ENCODE peak calls at places on chromosomes 2 and 18, in ten cellular contexts. N is hepatocyte, O is coronary artery, K is retinal pigment epithelial cell, Q is NB4, H is HL-60, T is GM23338, R is fibroblast of villous mesenchyme, E is breast epithelium, C is dorsolateral prefrontal cortex. Z is an unnamed sample.

GRCh38 chr18:36158261-36158867 is 28.7 kb downstream of the ELP2 start:
- DNase-seq in N (no peak), O (no peak), K (no peak), Q (no peak), H (no peak), T (no peak), R (peak), E (no peak), C (no peak), Z (no peak)

GRCh38 chr2:101349893-101350662 is 37.2 kb downstream of the CREG2 start:
- DNase-seq in N (peak), O (no peak), K (no peak), Q (peak), H (no peak), T (no peak), R (peak), E (no peak), C (peak), Z (no peak)

GRCh38 chr2:236941106-236941505 is 144.6 kb upstream of the COPS8 start:
- DNase-seq in N (no peak), O (no peak), K (no peak), Q (no peak), H (no peak), T (no peak), R (no peak), E (no peak), C (no peak), Z (no peak)

GRCh38 chr18:22346342-22346967 is 71.3 kb downstream of the CTAGE1 start:
- DNase-seq in N (peak), O (no peak), K (no peak), Q (no peak), H (no peak), T (no peak), R (peak), E (no peak), C (no peak), Z (no peak)

GRCh38 chr18:68509902-68510301 is 205.0 kb downstream of the TMX3 start:
- DNase-seq in N (no peak), O (no peak), K (no peak), Q (no peak), H (no peak), T (no peak), R (no peak), E (no peak), C (no peak), Z (no peak)

GRCh38 chr2:118971245-118972122 is 29.5 kb downstream of the MARCO start:
- DNase-seq in N (no peak), O (no peak), K (no peak), Q (no peak), H (no peak), T (no peak), R (no peak), E (no peak), C (no peak), Z (no peak)

GRCh38 chr2:202018950-202019349 is 14.7 kb upstream of the FZD7 start:
- DNase-seq in N (no peak), O (no peak), K (no peak), Q (no peak), H (no peak), T (no peak), R (no peak), E (no peak), C (no peak), Z (no peak)

GRCh38 chr2:117523267-117523666 is 291.2 kb upstream of the DDX18 start:
- DNase-seq in N (peak), O (no peak), K (peak), Q (no peak), H (no peak), T (no peak), R (no peak), E (peak), C (no peak), Z (no peak)

GRCh38 chr2:187532333-187533120 is 21.7 kb downstream of the TFPI start:
- DNase-seq in N (no peak), O (no peak), K (no peak), Q (no peak), H (no peak), T (no peak), R (no peak), E (no peak), C (no peak), Z (peak)

GRCh38 chr2:60450488-60450887 is 103.0 kb downstream of the BCL11A start:
- DNase-seq in N (no peak), O (no peak), K (no peak), Q (no peak), H (no peak), T (no peak), R (no peak), E (no peak), C (no peak), Z (peak)

GRCh38 chr2:215540646-215541045 is 104.8 kb upstream of the FN1 start:
- DNase-seq in N (no peak), O (no peak), K (peak), Q (no peak), H (no peak), T (no peak), R (no peak), E (no peak), C (no peak), Z (no peak)

GRCh38 chr2:43073373-43073772 is 153.0 kb downstream of the ZFP36L2 start:
- DNase-seq in N (peak), O (no peak), K (no peak), Q (peak), H (peak), T (no peak), R (peak), E (no peak), C (no peak), Z (no peak)

GRCh38 chr2:12176621-12177020 is 430.2 kb downstream of the LPIN1 start:
- DNase-seq in N (no peak), O (no peak), K (no peak), Q (no peak), H (no peak), T (no peak), R (no peak), E (no peak), C (no peak), Z (no peak)

GRCh38 chr2:11827547-11827946 is 81.1 kb downstream of the LPIN1 start:
- DNase-seq in N (no peak), O (no peak), K (no peak), Q (no peak), H (no peak), T (no peak), R (no peak), E (no peak), C (no peak), Z (peak)

GRCh38 chr2:158392683-158393082 is 63.9 kb downstream of the CCDC148 start:
- DNase-seq in N (no peak), O (no peak), K (no peak), Q (no peak), H (no peak), T (no peak), R (no peak), E (no peak), C (no peak), Z (no peak)

GRCh38 chr18:48913201-48913600 is 37.6 kb downstream of the SMAD7 start:
- DNase-seq in N (no peak), O (peak), K (no peak), Q (no peak), H (no peak), T (no peak), R (no peak), E (no peak), C (no peak), Z (peak)
- TF ChIP-seq CTCF in N (no peak), O (no peak), K (peak), Q (no peak), H (no peak), T (no peak), R (no peak), E (no peak), C (no peak), Z (peak)

DNA sequence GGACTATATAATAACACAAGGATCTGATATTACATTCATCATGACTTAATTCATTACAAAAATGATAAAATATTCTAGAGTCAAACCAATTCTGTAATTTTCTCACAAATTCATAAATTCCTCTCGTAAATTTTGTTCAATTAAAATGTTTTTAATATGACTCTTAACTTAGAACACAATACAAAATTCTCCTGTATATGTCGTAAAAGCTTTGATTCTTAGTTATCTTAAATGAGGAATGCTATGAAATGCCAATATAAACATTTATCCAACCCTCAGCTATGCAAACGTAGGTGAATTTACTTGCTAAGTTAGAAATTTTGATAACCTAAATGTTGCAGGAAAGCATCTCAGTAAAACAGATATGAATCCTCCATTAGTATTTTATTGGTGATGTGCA is 28.9 kb downstream of the ARHGAP15 start:
- DNase-seq in N (no peak), O (no peak), K (no peak), Q (no peak), H (no peak), T (no peak), R (no peak), E (no peak), C (no peak), Z (no peak)
- H3K4me3 ChIP-seq in N (no peak), O (no peak), K (no peak), Q (no peak), H (no peak), T (no peak), R (no peak), E (no peak), C (no peak), Z (no peak)

GRCh38 chr18:37286801-37287200 is 278.8 kb downstream of the CELF4 start:
- DNase-seq in N (no peak), O (no peak), K (no peak), Q (no peak), H (no peak), T (no peak), R (no peak), E (no peak), C (no peak), Z (no peak)

GRCh38 chr18:37284260-37284659 is 281.3 kb downstream of the CELF4 start:
- DNase-seq in N (no peak), O (no peak), K (no peak), Q (no peak), H (no peak), T (no peak), R (no peak), E (no peak), C (no peak), Z (no peak)

GRCh38 chr18:37277753-37278152 is 287.8 kb downstream of the CELF4 start:
- DNase-seq in N (no peak), O (no peak), K (no peak), Q (no peak), H (no peak), T (no peak), R (no peak), E (no peak), C (no peak), Z (no peak)

GRCh38 chr18:37280701-37281100 is 284.9 kb downstream of the CELF4 start:
- DNase-seq in N (no peak), O (no peak), K (no peak), Q (no peak), H (no peak), T (no peak), R (no peak), E (no peak), C (no peak), Z (no peak)

GRCh38 chr18:37282386-37283037 is 283.1 kb downstream of the CELF4 start:
- DNase-seq in N (no peak), O (no peak), K (no peak), Q (peak), H (no peak), T (peak), R (no peak), E (no peak), C (no peak), Z (peak)
- TF ChIP-seq CTCF in N (peak), O (no peak), K (peak), Q (peak), H (peak), T (peak), R (peak), E (no peak), C (peak), Z (peak)

GRCh38 chr2:205925373-205926337 is 160.3 kb downstream of the INO80D start:
- DNase-seq in N (peak), O (peak), K (no peak), Q (peak), H (peak), T (peak), R (peak), E (peak), C (peak), Z (peak)
- H3K4me3 ChIP-seq in N (peak), O (peak), K (peak), Q (no peak), H (peak), T (peak), R (peak), E (no peak), C (peak), Z (no peak)

GRCh38 chr18:11512096-11513030 is 97.0 kb upstream of the SLC35G4 start:
- DNase-seq in N (no peak), O (no peak), K (no peak), Q (no peak), H (no peak), T (peak), R (peak), E (no peak), C (no peak), Z (peak)
- TF ChIP-seq CTCF in N (peak), O (no peak), K (peak), Q (no peak), H (no peak), T (peak), R (no peak), E (no peak), C (no peak), Z (no peak)

Z was measured in GM12865.